ENCODE peak calls at places on chromosomes 11 and 22, in ten cellular contexts. W, I, M, X, V, N, S, R, P and E are unnamed samples.

GRCh38 chr22:30609260-30610185 is 2.5 kb downstream of the TCN2 start:
- DNase-seq in W (peak), I (no peak), M (no peak), X (peak), V (peak), N (peak), S (peak), R (peak), P (peak), E (no peak)

GRCh38 chr22:36075230-36075629 is 46.6 kb upstream of the RBFOX2 start:
- DNase-seq in W (no peak), I (no peak), M (no peak), X (no peak), V (no peak), N (no peak), S (no peak), R (no peak), P (no peak), E (no peak)

GRCh38 chr11:6681949-6682348 is 1.2 kb downstream of the MRPL17 start:
- DNase-seq in W (no peak), I (no peak), M (no peak), X (no peak), V (no peak), N (peak), S (peak), R (no peak), P (no peak), E (no peak)

GRCh38 chr11:7672960-7673723 is at the start of gene CYB5R2:
- DNase-seq in W (no peak), I (no peak), M (peak), X (no peak), V (no peak), N (peak), S (peak), R (no peak), P (no peak), E (no peak)

GRCh38 chr22:21009638-21010425 is 5.1 kb upstream of the P2RX6 start:
- DNase-seq in W (peak), I (no peak), M (no peak), X (no peak), V (no peak), N (peak), S (peak), R (no peak), P (no peak), E (peak)

GRCh38 chr22:49433044-49433443 is 394.6 kb downstream of the BRD1 start:
- DNase-seq in W (no peak), I (no peak), M (no peak), X (no peak), V (no peak), N (no peak), S (no peak), R (no peak), P (no peak), E (no peak)

GRCh38 chr11:65891180-65892136 is 985 bp downstream of the CCDC85B start:
- DNase-seq in W (peak), I (no peak), M (no peak), X (no peak), V (no peak), N (peak), S (no peak), R (no peak), P (no peak), E (no peak)

GRCh38 chr11:59186130-59186594 is 14.2 kb downstream of the DTX4 start:
- DNase-seq in W (peak), I (no peak), M (no peak), X (no peak), V (no peak), N (no peak), S (no peak), R (no peak), P (peak), E (no peak)

GRCh38 chr11:109845437-109845836 is 247.8 kb upstream of the ZC3H12C start:
- DNase-seq in W (no peak), I (no peak), M (no peak), X (no peak), V (no peak), N (peak), S (peak), R (no peak), P (no peak), E (no peak)

GRCh38 chr22:38657248-38657909 is 941 bp downstream of the CBY1 start:
- DNase-seq in W (peak), I (peak), M (no peak), X (peak), V (no peak), N (peak), S (peak), R (no peak), P (peak), E (no peak)

GRCh38 chr11:100878474-100878873 is 191.4 kb downstream of the ARHGAP42 start:
- DNase-seq in W (no peak), I (no peak), M (no peak), X (no peak), V (no peak), N (no peak), S (peak), R (no peak), P (no peak), E (no peak)

GRCh38 chr11:102924851-102925380 is 30.6 kb downstream of the MMP13 start:
- DNase-seq in W (no peak), I (no peak), M (no peak), X (peak), V (peak), N (no peak), S (no peak), R (no peak), P (no peak), E (no peak)

GRCh38 chr11:132423266-132423665 is 1052.9 kb downstream of the NTM start:
- DNase-seq in W (no peak), I (no peak), M (peak), X (no peak), V (no peak), N (no peak), S (no peak), R (no peak), P (no peak), E (no peak)

GRCh38 chr11:70073188-70073817 is 4.8 kb upstream of the ANO1 start:
- DNase-seq in W (no peak), I (no peak), M (no peak), X (no peak), V (no peak), N (peak), S (peak), R (no peak), P (no peak), E (no peak)

GRCh38 chr22:41256254-41256897 is 15.6 kb upstream of the CHADL start:
- DNase-seq in W (no peak), I (no peak), M (no peak), X (no peak), V (peak), N (peak), S (peak), R (no peak), P (no peak), E (no peak)

GRCh38 chr11:47186076-47186936 is at the start of gene PACSIN3:
- DNase-seq in W (peak), I (no peak), M (no peak), X (no peak), V (no peak), N (peak), S (no peak), R (no peak), P (peak), E (no peak)

GRCh38 chr11:76086713-76087635 is 119.3 kb downstream of the WNT11 start:
- DNase-seq in W (no peak), I (no peak), M (no peak), X (no peak), V (no peak), N (peak), S (peak), R (no peak), P (no peak), E (no peak)

GRCh38 chr11:128195057-128195751 is 392.2 kb downstream of the ETS1 start:
- DNase-seq in W (peak), I (no peak), M (no peak), X (peak), V (no peak), N (peak), S (peak), R (no peak), P (no peak), E (no peak)

GRCh38 chr11:63769044-63769718 is 606 bp upstream of the ZFTA start:
- DNase-seq in W (peak), I (no peak), M (no peak), X (no peak), V (no peak), N (no peak), S (peak), R (no peak), P (peak), E (no peak)

GRCh38 chr11:73942030-73942429 is 8.8 kb upstream of the DNAJB13 start:
- DNase-seq in W (no peak), I (no peak), M (no peak), X (no peak), V (no peak), N (no peak), S (no peak), R (no peak), P (no peak), E (no peak)

GRCh38 chr11:64121637-64122410 is 44.1 kb downstream of the MACROD1 start:
- DNase-seq in W (no peak), I (no peak), M (peak), X (no peak), V (peak), N (peak), S (peak), R (no peak), P (no peak), E (no peak)

GRCh38 chr11:62627718-62628117 is 5.9 kb upstream of the B3GAT3 start:
- DNase-seq in W (no peak), I (no peak), M (no peak), X (no peak), V (no peak), N (no peak), S (peak), R (no peak), P (no peak), E (no peak)